ENCODE peak calls at places on chromosomes 3 and 15, in five cellular contexts. W is stimulated activated CD4-positive, alpha-beta T cell treated with anti-CD3 and anti-CD28 coated beads, Interleukin-2, amount 100 ng/mL, for 48 hours; T is AG08396; K is GM13976; G is KBM-7. L is an unnamed sample.

GRCh38 chr3:12752803-12753202 is 6.3 kb downstream of the TMEM40 start:
- DNase-seq in W (no peak), T (no peak), K (peak), G (no peak), L (no peak)

GRCh38 chr15:88605507-88606436 is 15.4 kb upstream of the AEN start:
- DNase-seq in W (peak), T (peak), K (peak), G (peak), L (no peak)

GRCh38 chr3:160756907-160757623 is 1.0 kb downstream of the PPM1L start:
- DNase-seq in W (no peak), T (no peak), K (peak), G (peak), L (no peak)

GRCh38 chr3:64130436-64130835 is 94.8 kb downstream of the PRICKLE2 start:
- DNase-seq in W (no peak), T (no peak), K (no peak), G (no peak), L (no peak)

GRCh38 chr3:184222521-184222920 is 6.9 kb upstream of the VWA5B2 start:
- DNase-seq in W (no peak), T (no peak), K (no peak), G (no peak), L (no peak)

GRCh38 chr15:42605281-42605744 is 29.9 kb downstream of the STARD9 start:
- DNase-seq in W (no peak), T (no peak), K (peak), G (peak), L (no peak)

GRCh38 chr3:32569540-32570425 is 875 bp downstream of the DYNC1LI1 start:
- DNase-seq in W (peak), T (no peak), K (peak), G (peak), L (no peak)

GRCh38 chr3:39196671-39197446 is 4.5 kb upstream of the XIRP1 start:
- DNase-seq in W (no peak), T (no peak), K (no peak), G (no peak), L (no peak)

GRCh38 chr15:101024709-101025108 is 105.6 kb downstream of the LRRK1 start:
- DNase-seq in W (no peak), T (no peak), K (no peak), G (no peak), L (no peak)

GRCh38 chr15:86115138-86115801 is 35.6 kb downstream of the AGBL1 start:
- DNase-seq in W (no peak), T (no peak), K (no peak), G (no peak), L (no peak)

GRCh38 chr3:71681224-71681668 is 44.0 kb downstream of the EIF4E3 start:
- DNase-seq in W (peak), T (peak), K (no peak), G (peak), L (no peak)

GRCh38 chr15:91849749-91850161 is 3.8 kb upstream of the SLCO3A1 start:
- DNase-seq in W (no peak), T (peak), K (no peak), G (peak), L (no peak)

GRCh38 chr3:46936733-46937250 is 39.8 kb downstream of the CCDC12 start:
- DNase-seq in W (no peak), T (peak), K (no peak), G (no peak), L (no peak)

GRCh38 chr3:18683900-18684299 is 258.8 kb upstream of the SATB1 start:
- DNase-seq in W (no peak), T (no peak), K (no peak), G (no peak), L (no peak)

GRCh38 chr3:188212308-188212969 is 58.5 kb downstream of the LPP start:
- DNase-seq in W (no peak), T (peak), K (no peak), G (no peak), L (no peak)

GRCh38 chr15:78243491-78243941 is 9.2 kb upstream of the ACSBG1 start:
- DNase-seq in W (no peak), T (peak), K (no peak), G (no peak), L (no peak)

GRCh38 chr15:39621210-39621609 is 40.3 kb downstream of the THBS1 start:
- DNase-seq in W (no peak), T (no peak), K (no peak), G (no peak), L (no peak)

GRCh38 chr3:127551178-127551577 is 39.4 kb downstream of the TPRA1 start:
- DNase-seq in W (no peak), T (no peak), K (no peak), G (no peak), L (no peak)

GRCh38 chr3:157427906-157428305 is 8.7 kb upstream of the PTX3 start:
- DNase-seq in W (no peak), T (no peak), K (no peak), G (no peak), L (no peak)

GRCh38 chr3:159782724-159783421 is 205.8 kb upstream of the IL12A start:
- DNase-seq in W (no peak), T (no peak), K (no peak), G (no peak), L (no peak)

GRCh38 chr15:74144153-74144775 is 13.9 kb downstream of the ISLR2 start:
- DNase-seq in W (no peak), T (no peak), K (no peak), G (no peak), L (no peak)

GRCh38 chr3:99108508-99108907 is 207.0 kb upstream of the DCBLD2 start:
- DNase-seq in W (no peak), T (peak), K (no peak), G (no peak), L (no peak)

GRCh38 chr3:190811775-190812480 is 50.6 kb downstream of the GMNC start:
- DNase-seq in W (no peak), T (peak), K (peak), G (peak), L (peak)

GRCh38 chr3:29515451-29515850 is 234.6 kb downstream of the RBMS3 start:
- DNase-seq in W (no peak), T (peak), K (peak), G (no peak), L (no peak)

GRCh38 chr3:11072631-11073030 is 80.1 kb downstream of the SLC6A1 start:
- DNase-seq in W (no peak), T (no peak), K (no peak), G (no peak), L (no peak)

GRCh38 chr3:173774275-173774674 is 376.7 kb downstream of the NLGN1 start:
- DNase-seq in W (no peak), T (no peak), K (no peak), G (no peak), L (no peak)

GRCh38 chr3:11641683-11642407 is 1.9 kb downstream of the VGLL4 start:
- DNase-seq in W (no peak), T (no peak), K (peak), G (no peak), L (no peak)

GRCh38 chr3:15823092-15823491 is 25.3 kb upstream of the ANKRD28 start:
- DNase-seq in W (no peak), T (no peak), K (no peak), G (no peak), L (no peak)

GRCh38 chr3:4722103-4722502 is 229.0 kb downstream of the ITPR1 start:
- DNase-seq in W (no peak), T (peak), K (peak), G (peak), L (no peak)

GRCh38 chr3:129121016-129121791 is 400 bp downstream of the RAB43 start:
- DNase-seq in W (no peak), T (no peak), K (no peak), G (peak), L (no peak)

GRCh38 chr15:23497710-23498111 is 50.7 kb upstream of the GOLGA6L2 start:
- DNase-seq in W (no peak), T (no peak), K (no peak), G (no peak), L (no peak)

GRCh38 chr3:60325610-60326181 is 925.6 kb downstream of the FHIT start:
- DNase-seq in W (no peak), T (no peak), K (no peak), G (peak), L (no peak)